ENCODE peak calls at places on chromosomes 4 and X, in seven cellular contexts. One of them, this sample, is unnamed.

GRCh38 chr4:174383783-174384182 is 100.1 kb downstream of the CEP44 start:
- DNase-seq in heart left ventricle: no peak
- DNase-seq in uterus: no peak
- DNase-seq in lower lobe of right lung: no peak
- DNase-seq in CD4-positive, alpha-beta T cell: no peak
- DNase-seq in naive thymus-derived CD4-positive, alpha-beta T cell: no peak
- DNase-seq in A673: no peak
- DNase-seq in this sample: no peak

GRCh38 chrX:108439961-108440696 is 491 bp downstream of the COL4A5 start:
- DNase-seq in CD4-positive, alpha-beta T cell: no peak
- DNase-seq in lower lobe of right lung: peak; percentile 30
- DNase-seq in uterus: peak; percentile 20
- DNase-seq in heart left ventricle: no peak
- DNase-seq in naive thymus-derived CD4-positive, alpha-beta T cell: no peak
- DNase-seq in A673: peak; percentile 1
- DNase-seq in this sample: peak; percentile 55

GRCh38 chr4:78542373-78542772 is 9.2 kb upstream of the ANXA3 start:
- DNase-seq in CD4-positive, alpha-beta T cell: no peak
- DNase-seq in heart left ventricle: no peak
- DNase-seq in uterus: no peak
- DNase-seq in A673: no peak
- DNase-seq in naive thymus-derived CD4-positive, alpha-beta T cell: no peak
- DNase-seq in lower lobe of right lung: no peak
- DNase-seq in this sample: peak; percentile 85

GRCh38 chrX:55057691-55058249 is 17.1 kb upstream of the PAGE2B start:
- DNase-seq in A673: peak; percentile 37
- DNase-seq in naive thymus-derived CD4-positive, alpha-beta T cell: peak; percentile 46
- DNase-seq in CD4-positive, alpha-beta T cell: no peak
- DNase-seq in lower lobe of right lung: no peak
- DNase-seq in heart left ventricle: no peak
- DNase-seq in uterus: peak; percentile 19
- DNase-seq in this sample: peak; percentile 48

GRCh38 chr4:7281316-7282093 is 89.2 kb downstream of the SORCS2 start:
- DNase-seq in naive thymus-derived CD4-positive, alpha-beta T cell: no peak
- DNase-seq in A673: no peak
- DNase-seq in uterus: no peak
- DNase-seq in heart left ventricle: no peak
- DNase-seq in CD4-positive, alpha-beta T cell: no peak
- DNase-seq in lower lobe of right lung: no peak
- DNase-seq in this sample: no peak

GRCh38 chr4:77820836-77821561 is 1.8 kb upstream of the CNOT6L start:
- DNase-seq in naive thymus-derived CD4-positive, alpha-beta T cell: peak; percentile 39
- DNase-seq in lower lobe of right lung: no peak
- DNase-seq in CD4-positive, alpha-beta T cell: no peak
- DNase-seq in A673: no peak
- DNase-seq in uterus: no peak
- DNase-seq in heart left ventricle: no peak
- DNase-seq in this sample: peak; percentile 53

GRCh38 chr4:74522251-74522991 is 77.5 kb downstream of the AREG start:
- DNase-seq in heart left ventricle: no peak
- DNase-seq in uterus: no peak
- DNase-seq in CD4-positive, alpha-beta T cell: no peak
- DNase-seq in naive thymus-derived CD4-positive, alpha-beta T cell: no peak
- DNase-seq in lower lobe of right lung: no peak
- DNase-seq in A673: no peak
- DNase-seq in this sample: peak; percentile 68

GRCh38 chrX:3184176-3184930 is 143.1 kb downstream of the ARSF start:
- DNase-seq in heart left ventricle: no peak
- DNase-seq in A673: no peak
- DNase-seq in naive thymus-derived CD4-positive, alpha-beta T cell: no peak
- DNase-seq in lower lobe of right lung: no peak
- DNase-seq in uterus: peak; percentile 17
- DNase-seq in CD4-positive, alpha-beta T cell: no peak
- DNase-seq in this sample: peak; percentile 69

GRCh38 chr4:159229164-159229563 is 126.3 kb downstream of the RAPGEF2 start:
- DNase-seq in heart left ventricle: no peak
- DNase-seq in uterus: no peak
- DNase-seq in naive thymus-derived CD4-positive, alpha-beta T cell: no peak
- DNase-seq in A673: peak; percentile 57
- DNase-seq in CD4-positive, alpha-beta T cell: no peak
- DNase-seq in lower lobe of right lung: no peak
- DNase-seq in this sample: peak; percentile 54

GRCh38 chrX:10755477-10756334 is 135.3 kb upstream of the MID1 start:
- DNase-seq in uterus: peak; percentile 27
- DNase-seq in heart left ventricle: no peak
- DNase-seq in lower lobe of right lung: no peak
- DNase-seq in A673: peak; percentile 4
- DNase-seq in naive thymus-derived CD4-positive, alpha-beta T cell: no peak
- DNase-seq in CD4-positive, alpha-beta T cell: no peak
- DNase-seq in this sample: peak; percentile 67

GRCh38 chrX:45851434-45851991 is 650.8 kb upstream of the DIPK2B start:
- DNase-seq in lower lobe of right lung: peak; percentile 44
- DNase-seq in naive thymus-derived CD4-positive, alpha-beta T cell: peak; percentile 38
- DNase-seq in heart left ventricle: no peak
- DNase-seq in uterus: peak; percentile 18
- DNase-seq in A673: peak; percentile 75
- DNase-seq in CD4-positive, alpha-beta T cell: peak; percentile 42
- DNase-seq in this sample: peak; percentile 48

DNA sequence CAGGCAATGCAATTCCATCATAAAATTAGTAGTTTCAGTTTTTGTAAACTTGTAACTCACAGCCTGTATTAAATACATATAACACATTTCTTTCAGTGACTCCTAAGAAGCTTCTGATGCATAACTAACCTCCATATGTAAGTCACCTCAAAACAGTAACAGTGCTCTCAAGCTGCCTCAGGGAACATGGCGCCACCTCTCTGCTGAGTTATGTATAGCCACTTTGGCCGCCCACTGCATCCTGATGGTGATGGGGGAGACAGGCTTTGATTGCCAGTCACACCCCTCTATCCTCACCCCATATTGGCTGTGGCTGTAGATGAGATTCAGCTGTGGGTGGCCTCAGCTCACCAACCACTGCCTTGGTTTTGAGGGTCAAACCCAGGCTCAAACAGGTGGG is 54.3 kb downstream of the LRBA start:
- DNase-seq in naive thymus-derived CD4-positive, alpha-beta T cell: no peak
- DNase-seq in lower lobe of right lung: no peak
- DNase-seq in A673: peak; percentile 64
- DNase-seq in CD4-positive, alpha-beta T cell: no peak
- DNase-seq in uterus: no peak
- DNase-seq in heart left ventricle: no peak
- DNase-seq in this sample: peak; percentile 59
- H3K9me3 ChIP-seq in naive thymus-derived CD4-positive, alpha-beta T cell: no peaks in the 10 kb centered on the region
- H3K9me3 ChIP-seq in lower lobe of right lung: peaks cover 9% of the 10 kb centered on the region
- H3K9me3 ChIP-seq in A673: peaks cover 12% of the 10 kb centered on the region
- H3K9me3 ChIP-seq in CD4-positive, alpha-beta T cell: peaks cover 16% of the 10 kb centered on the region
- H3K9me3 ChIP-seq in uterus: no peaks in the 10 kb centered on the region
- H3K9me3 ChIP-seq in heart left ventricle: no peaks in the 10 kb centered on the region
- H3K9me3 ChIP-seq in this sample: no peaks in the 10 kb centered on the region

GRCh38 chr4:148914734-148915133 is 472.5 kb upstream of the NR3C2 start:
- DNase-seq in heart left ventricle: no peak
- DNase-seq in naive thymus-derived CD4-positive, alpha-beta T cell: no peak
- DNase-seq in lower lobe of right lung: no peak
- DNase-seq in A673: no peak
- DNase-seq in CD4-positive, alpha-beta T cell: no peak
- DNase-seq in uterus: no peak
- DNase-seq in this sample: no peak
- H3K9me3 ChIP-seq in heart left ventricle: no peaks in the 10 kb centered on the region
- H3K9me3 ChIP-seq in naive thymus-derived CD4-positive, alpha-beta T cell: no peaks in the 10 kb centered on the region
- H3K9me3 ChIP-seq in lower lobe of right lung: no peaks in the 10 kb centered on the region
- H3K9me3 ChIP-seq in A673: no peaks in the 10 kb centered on the region
- H3K9me3 ChIP-seq in CD4-positive, alpha-beta T cell: no peaks in the 10 kb centered on the region
- H3K9me3 ChIP-seq in uterus: no peaks in the 10 kb centered on the region
- H3K9me3 ChIP-seq in this sample: no peaks in the 10 kb centered on the region

DNA sequence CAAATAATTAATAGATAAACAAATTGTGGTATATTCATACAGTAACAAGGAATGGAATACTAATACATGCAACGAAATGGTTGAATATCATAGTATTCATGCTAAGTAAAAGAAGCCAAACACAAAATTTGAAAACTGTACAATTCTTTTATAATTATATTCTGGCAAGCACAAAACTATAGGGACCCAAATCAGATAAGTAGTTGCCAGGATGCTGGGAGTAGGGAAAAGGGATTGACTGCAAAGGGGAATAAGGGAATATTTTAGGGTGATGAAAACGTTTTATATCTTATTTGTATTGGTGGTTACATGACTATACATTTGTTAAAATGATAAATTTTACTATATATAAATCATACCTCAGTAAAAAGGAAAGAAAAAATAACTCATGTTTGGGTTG is 24.2 kb downstream of the RPA4 start:
- DNase-seq in heart left ventricle: no peak
- DNase-seq in A673: no peak
- DNase-seq in uterus: no peak
- DNase-seq in naive thymus-derived CD4-positive, alpha-beta T cell: no peak
- DNase-seq in lower lobe of right lung: no peak
- DNase-seq in CD4-positive, alpha-beta T cell: no peak
- DNase-seq in this sample: no peak
- H3K9me3 ChIP-seq in heart left ventricle: no peaks in the 10 kb centered on the region
- H3K9me3 ChIP-seq in A673: no peaks in the 10 kb centered on the region
- H3K9me3 ChIP-seq in uterus: no peaks in the 10 kb centered on the region
- H3K9me3 ChIP-seq in naive thymus-derived CD4-positive, alpha-beta T cell: no peaks in the 10 kb centered on the region
- H3K9me3 ChIP-seq in lower lobe of right lung: no peaks in the 10 kb centered on the region
- H3K9me3 ChIP-seq in CD4-positive, alpha-beta T cell: no peaks in the 10 kb centered on the region
- H3K9me3 ChIP-seq in this sample: no peaks in the 10 kb centered on the region

GRCh38 chr4:306551-306961 is 1.3 kb upstream of the ZNF732 start:
- DNase-seq in heart left ventricle: no peak
- DNase-seq in A673: no peak
- DNase-seq in uterus: no peak
- DNase-seq in lower lobe of right lung: no peak
- DNase-seq in naive thymus-derived CD4-positive, alpha-beta T cell: no peak
- DNase-seq in CD4-positive, alpha-beta T cell: no peak
- DNase-seq in this sample: no peak
- H3K9me3 ChIP-seq in heart left ventricle: peaks cover 45% of the 10 kb centered on the region
- H3K9me3 ChIP-seq in A673: no peaks in the 10 kb centered on the region
- H3K9me3 ChIP-seq in uterus: no peaks in the 10 kb centered on the region
- H3K9me3 ChIP-seq in lower lobe of right lung: peaks cover 7% of the 10 kb centered on the region
- H3K9me3 ChIP-seq in naive thymus-derived CD4-positive, alpha-beta T cell: peaks cover 45% of the 10 kb centered on the region
- H3K9me3 ChIP-seq in CD4-positive, alpha-beta T cell: peaks cover 62% of the 10 kb centered on the region
- H3K9me3 ChIP-seq in this sample: no peaks in the 10 kb centered on the region

GRCh38 chr4:144955104-144955503 is 142.9 kb downstream of the ANAPC10 start:
- DNase-seq in lower lobe of right lung: no peak
- DNase-seq in naive thymus-derived CD4-positive, alpha-beta T cell: no peak
- DNase-seq in CD4-positive, alpha-beta T cell: no peak
- DNase-seq in uterus: no peak
- DNase-seq in A673: no peak
- DNase-seq in heart left ventricle: no peak
- DNase-seq in this sample: no peak
- H3K9me3 ChIP-seq in lower lobe of right lung: peaks cover 30% of the 10 kb centered on the region
- H3K9me3 ChIP-seq in naive thymus-derived CD4-positive, alpha-beta T cell: peaks cover 6% of the 10 kb centered on the region
- H3K9me3 ChIP-seq in CD4-positive, alpha-beta T cell: peaks cover 19% of the 10 kb centered on the region
- H3K9me3 ChIP-seq in uterus: peaks cover 2% of the 10 kb centered on the region
- H3K9me3 ChIP-seq in A673: peaks cover 14% of the 10 kb centered on the region
- H3K9me3 ChIP-seq in heart left ventricle: peaks cover 38% of the 10 kb centered on the region
- H3K9me3 ChIP-seq in this sample: no peaks in the 10 kb centered on the region

GRCh38 chr4:20925176-20925575 is 224.9 kb downstream of the PACRGL start:
- DNase-seq in uterus: no peak
- DNase-seq in lower lobe of right lung: no peak
- DNase-seq in A673: no peak
- DNase-seq in heart left ventricle: no peak
- DNase-seq in CD4-positive, alpha-beta T cell: no peak
- DNase-seq in naive thymus-derived CD4-positive, alpha-beta T cell: no peak
- DNase-seq in this sample: no peak
- H3K9me3 ChIP-seq in uterus: no peaks in the 10 kb centered on the region
- H3K9me3 ChIP-seq in lower lobe of right lung: no peaks in the 10 kb centered on the region
- H3K9me3 ChIP-seq in A673: no peaks in the 10 kb centered on the region
- H3K9me3 ChIP-seq in heart left ventricle: no peaks in the 10 kb centered on the region
- H3K9me3 ChIP-seq in CD4-positive, alpha-beta T cell: no peaks in the 10 kb centered on the region
- H3K9me3 ChIP-seq in naive thymus-derived CD4-positive, alpha-beta T cell: no peaks in the 10 kb centered on the region
- H3K9me3 ChIP-seq in this sample: no peaks in the 10 kb centered on the region

GRCh38 chr4:16139066-16139945 is 55.5 kb upstream of the PROM1 start:
- DNase-seq in uterus: no peak
- DNase-seq in lower lobe of right lung: no peak
- DNase-seq in A673: no peak
- DNase-seq in heart left ventricle: no peak
- DNase-seq in CD4-positive, alpha-beta T cell: no peak
- DNase-seq in naive thymus-derived CD4-positive, alpha-beta T cell: no peak
- DNase-seq in this sample: no peak
- H3K9me3 ChIP-seq in uterus: no peaks in the 10 kb centered on the region
- H3K9me3 ChIP-seq in lower lobe of right lung: no peaks in the 10 kb centered on the region
- H3K9me3 ChIP-seq in A673: no peaks in the 10 kb centered on the region
- H3K9me3 ChIP-seq in heart left ventricle: peaks cover 6% of the 10 kb centered on the region
- H3K9me3 ChIP-seq in CD4-positive, alpha-beta T cell: peaks cover 11% of the 10 kb centered on the region
- H3K9me3 ChIP-seq in naive thymus-derived CD4-positive, alpha-beta T cell: peaks cover 11% of the 10 kb centered on the region
- H3K9me3 ChIP-seq in this sample: no peaks in the 10 kb centered on the region

DNA sequence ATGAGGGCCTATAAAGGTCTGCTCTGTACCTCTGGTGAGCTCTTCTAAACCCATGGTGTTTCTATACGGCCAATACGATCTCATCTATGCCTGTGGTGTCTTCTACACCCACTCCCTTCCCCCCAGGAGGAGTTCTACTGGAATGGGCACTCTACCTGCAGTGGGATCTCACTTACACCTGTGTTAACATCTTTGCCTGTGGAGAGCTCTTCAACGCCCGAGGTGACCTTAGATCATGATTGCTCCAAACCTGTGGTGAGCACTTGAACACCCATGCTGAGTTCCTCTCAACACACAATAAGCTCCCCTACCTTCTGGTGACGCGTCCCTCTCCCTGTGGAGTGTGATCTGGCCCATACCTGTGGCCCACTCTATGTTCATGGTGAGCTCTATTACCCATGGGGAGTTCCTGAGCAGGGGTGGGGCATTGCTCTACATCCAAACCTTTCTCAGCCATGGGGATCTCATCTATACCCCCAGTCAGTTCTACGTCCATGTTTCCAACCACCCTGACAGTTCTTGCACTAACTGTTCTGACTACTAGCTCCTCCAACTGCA is 48.6 kb downstream of the BCOR start:
- DNase-seq in uterus: no peak
- DNase-seq in lower lobe of right lung: no peak
- DNase-seq in heart left ventricle: no peak
- DNase-seq in naive thymus-derived CD4-positive, alpha-beta T cell: no peak
- DNase-seq in CD4-positive, alpha-beta T cell: no peak
- DNase-seq in A673: no peak
- DNase-seq in this sample: no peak
- H3K9me3 ChIP-seq in uterus: no peaks in the 10 kb centered on the region
- H3K9me3 ChIP-seq in lower lobe of right lung: peaks cover 11% of the 10 kb centered on the region
- H3K9me3 ChIP-seq in heart left ventricle: peaks cover 32% of the 10 kb centered on the region
- H3K9me3 ChIP-seq in naive thymus-derived CD4-positive, alpha-beta T cell: peaks cover 18% of the 10 kb centered on the region
- H3K9me3 ChIP-seq in CD4-positive, alpha-beta T cell: peaks cover 27% of the 10 kb centered on the region
- H3K9me3 ChIP-seq in A673: peaks cover 44% of the 10 kb centered on the region
- H3K9me3 ChIP-seq in this sample: no peaks in the 10 kb centered on the region

GRCh38 chr4:183797041-183797444 is 108.1 kb upstream of the STOX2 start:
- DNase-seq in heart left ventricle: peak; percentile 49
- DNase-seq in uterus: no peak
- DNase-seq in A673: no peak
- DNase-seq in CD4-positive, alpha-beta T cell: no peak
- DNase-seq in naive thymus-derived CD4-positive, alpha-beta T cell: no peak
- DNase-seq in lower lobe of right lung: peak; percentile 73
- DNase-seq in this sample: no peak
- H3K9me3 ChIP-seq in heart left ventricle: peaks cover 9% of the 10 kb centered on the region
- H3K9me3 ChIP-seq in uterus: no peaks in the 10 kb centered on the region
- H3K9me3 ChIP-seq in A673: peaks cover 11% of the 10 kb centered on the region
- H3K9me3 ChIP-seq in CD4-positive, alpha-beta T cell: peaks cover 15% of the 10 kb centered on the region
- H3K9me3 ChIP-seq in naive thymus-derived CD4-positive, alpha-beta T cell: no peaks in the 10 kb centered on the region
- H3K9me3 ChIP-seq in lower lobe of right lung: peaks cover 7% of the 10 kb centered on the region
- H3K9me3 ChIP-seq in this sample: no peaks in the 10 kb centered on the region

GRCh38 chr4:151296227-151296626 is 19.3 kb downstream of the PRSS48 start:
- DNase-seq in uterus: no peak
- DNase-seq in A673: no peak
- DNase-seq in lower lobe of right lung: no peak
- DNase-seq in heart left ventricle: no peak
- DNase-seq in CD4-positive, alpha-beta T cell: no peak
- DNase-seq in naive thymus-derived CD4-positive, alpha-beta T cell: no peak
- DNase-seq in this sample: no peak
- H3K9me3 ChIP-seq in uterus: no peaks in the 10 kb centered on the region
- H3K9me3 ChIP-seq in A673: no peaks in the 10 kb centered on the region
- H3K9me3 ChIP-seq in lower lobe of right lung: no peaks in the 10 kb centered on the region
- H3K9me3 ChIP-seq in heart left ventricle: no peaks in the 10 kb centered on the region
- H3K9me3 ChIP-seq in CD4-positive, alpha-beta T cell: no peaks in the 10 kb centered on the region
- H3K9me3 ChIP-seq in naive thymus-derived CD4-positive, alpha-beta T cell: no peaks in the 10 kb centered on the region
- H3K9me3 ChIP-seq in this sample: no peaks in the 10 kb centered on the region